ENCODE peak calls at places on chromosomes 7 and 10, in nine cellular contexts. One of them, this sample, is unnamed.

GRCh38 chr7:43430412-43430811 is 152.5 kb upstream of the STK17A start:
- DNase-seq in AG09309: no peak
- DNase-seq in HT-29: no peak
- DNase-seq in NCI-H2171: no peak
- DNase-seq in T-helper 1 cell: no peak
- DNase-seq in DMS153: no peak
- DNase-seq in left ventricle myocardium superior: no peak
- DNase-seq in EH: peak
- DNase-seq in stimulated activated CD8-positive, alpha-beta memory T cell treated with anti-CD3 and anti-CD28 coated beads, Interleukin-2, amount 100 ng/mL, for 1 hour: no peak
- DNase-seq in this sample: no peak

GRCh38 chr7:115747174-115747573 is 283.4 kb downstream of the TFEC start:
- DNase-seq in stimulated activated CD8-positive, alpha-beta memory T cell treated with anti-CD3 and anti-CD28 coated beads, Interleukin-2, amount 100 ng/mL, for 1 hour: no peak
- DNase-seq in T-helper 1 cell: no peak
- DNase-seq in EH: no peak
- DNase-seq in HT-29: no peak
- DNase-seq in NCI-H2171: no peak
- DNase-seq in AG09309: no peak
- DNase-seq in left ventricle myocardium superior: no peak
- DNase-seq in DMS153: no peak
- DNase-seq in this sample: no peak

GRCh38 chr10:3773465-3774017 is 11.5 kb downstream of the KLF6 start:
- DNase-seq in HT-29: peak
- DNase-seq in stimulated activated CD8-positive, alpha-beta memory T cell treated with anti-CD3 and anti-CD28 coated beads, Interleukin-2, amount 100 ng/mL, for 1 hour: no peak
- DNase-seq in AG09309: no peak
- DNase-seq in left ventricle myocardium superior: no peak
- DNase-seq in DMS153: no peak
- DNase-seq in EH: peak
- DNase-seq in T-helper 1 cell: no peak
- DNase-seq in NCI-H2171: no peak
- DNase-seq in this sample: no peak

GRCh38 chr10:24952146-24952700 is at the start of gene PRTFDC1:
- DNase-seq in DMS153: no peak
- DNase-seq in left ventricle myocardium superior: peak
- DNase-seq in HT-29: peak
- DNase-seq in NCI-H2171: peak
- DNase-seq in AG09309: no peak
- DNase-seq in stimulated activated CD8-positive, alpha-beta memory T cell treated with anti-CD3 and anti-CD28 coated beads, Interleukin-2, amount 100 ng/mL, for 1 hour: no peak
- DNase-seq in T-helper 1 cell: peak
- DNase-seq in EH: peak
- DNase-seq in this sample: no peak

GRCh38 chr7:1975581-1975980 is 257.2 kb downstream of the MAD1L1 start:
- DNase-seq in T-helper 1 cell: no peak
- DNase-seq in NCI-H2171: no peak
- DNase-seq in HT-29: no peak
- DNase-seq in AG09309: no peak
- DNase-seq in DMS153: no peak
- DNase-seq in left ventricle myocardium superior: peak
- DNase-seq in EH: no peak
- DNase-seq in stimulated activated CD8-positive, alpha-beta memory T cell treated with anti-CD3 and anti-CD28 coated beads, Interleukin-2, amount 100 ng/mL, for 1 hour: no peak
- DNase-seq in this sample: no peak

GRCh38 chr7:106778656-106779250 is 86.3 kb upstream of the PIK3CG start:
- DNase-seq in stimulated activated CD8-positive, alpha-beta memory T cell treated with anti-CD3 and anti-CD28 coated beads, Interleukin-2, amount 100 ng/mL, for 1 hour: no peak
- DNase-seq in NCI-H2171: no peak
- DNase-seq in EH: peak
- DNase-seq in HT-29: no peak
- DNase-seq in AG09309: no peak
- DNase-seq in left ventricle myocardium superior: no peak
- DNase-seq in T-helper 1 cell: no peak
- DNase-seq in DMS153: no peak
- DNase-seq in this sample: no peak

GRCh38 chr10:103852856-103853255 is 2.5 kb downstream of the SH3PXD2A start:
- DNase-seq in DMS153: no peak
- DNase-seq in NCI-H2171: no peak
- DNase-seq in HT-29: no peak
- DNase-seq in EH: no peak
- DNase-seq in T-helper 1 cell: no peak
- DNase-seq in AG09309: no peak
- DNase-seq in left ventricle myocardium superior: no peak
- DNase-seq in stimulated activated CD8-positive, alpha-beta memory T cell treated with anti-CD3 and anti-CD28 coated beads, Interleukin-2, amount 100 ng/mL, for 1 hour: no peak
- DNase-seq in this sample: no peak

GRCh38 chr7:16204953-16205352 is 216.4 kb downstream of the CRPPA start:
- DNase-seq in DMS153: no peak
- DNase-seq in AG09309: no peak
- DNase-seq in NCI-H2171: no peak
- DNase-seq in stimulated activated CD8-positive, alpha-beta memory T cell treated with anti-CD3 and anti-CD28 coated beads, Interleukin-2, amount 100 ng/mL, for 1 hour: no peak
- DNase-seq in EH: no peak
- DNase-seq in left ventricle myocardium superior: no peak
- DNase-seq in T-helper 1 cell: no peak
- DNase-seq in HT-29: no peak
- DNase-seq in this sample: no peak

GRCh38 chr10:61744469-61744868 is 81.7 kb downstream of the CABCOCO1 start:
- DNase-seq in left ventricle myocardium superior: no peak
- DNase-seq in AG09309: no peak
- DNase-seq in NCI-H2171: no peak
- DNase-seq in HT-29: peak
- DNase-seq in stimulated activated CD8-positive, alpha-beta memory T cell treated with anti-CD3 and anti-CD28 coated beads, Interleukin-2, amount 100 ng/mL, for 1 hour: no peak
- DNase-seq in DMS153: no peak
- DNase-seq in EH: no peak
- DNase-seq in T-helper 1 cell: no peak
- DNase-seq in this sample: no peak

GRCh38 chr10:103235775-103236174 is 9.9 kb upstream of the RPEL1 start:
- DNase-seq in left ventricle myocardium superior: no peak
- DNase-seq in EH: no peak
- DNase-seq in NCI-H2171: no peak
- DNase-seq in AG09309: no peak
- DNase-seq in HT-29: no peak
- DNase-seq in DMS153: no peak
- DNase-seq in T-helper 1 cell: no peak
- DNase-seq in stimulated activated CD8-positive, alpha-beta memory T cell treated with anti-CD3 and anti-CD28 coated beads, Interleukin-2, amount 100 ng/mL, for 1 hour: no peak
- DNase-seq in this sample: no peak

GRCh38 chr7:115676080-115676479 is 354.5 kb downstream of the TFEC start:
- DNase-seq in stimulated activated CD8-positive, alpha-beta memory T cell treated with anti-CD3 and anti-CD28 coated beads, Interleukin-2, amount 100 ng/mL, for 1 hour: no peak
- DNase-seq in AG09309: no peak
- DNase-seq in DMS153: peak
- DNase-seq in NCI-H2171: no peak
- DNase-seq in EH: peak
- DNase-seq in HT-29: peak
- DNase-seq in left ventricle myocardium superior: no peak
- DNase-seq in T-helper 1 cell: no peak
- DNase-seq in this sample: no peak

GRCh38 chr10:33260403-33261239 is 73.8 kb downstream of the NRP1 start:
- DNase-seq in EH: peak
- DNase-seq in AG09309: no peak
- DNase-seq in left ventricle myocardium superior: no peak
- DNase-seq in DMS153: peak
- DNase-seq in stimulated activated CD8-positive, alpha-beta memory T cell treated with anti-CD3 and anti-CD28 coated beads, Interleukin-2, amount 100 ng/mL, for 1 hour: no peak
- DNase-seq in NCI-H2171: no peak
- DNase-seq in T-helper 1 cell: no peak
- DNase-seq in HT-29: no peak
- DNase-seq in this sample: no peak

GRCh38 chr7:81776972-81777371 is 7.1 kb upstream of the HGF start:
- DNase-seq in stimulated activated CD8-positive, alpha-beta memory T cell treated with anti-CD3 and anti-CD28 coated beads, Interleukin-2, amount 100 ng/mL, for 1 hour: no peak
- DNase-seq in AG09309: no peak
- DNase-seq in left ventricle myocardium superior: no peak
- DNase-seq in EH: no peak
- DNase-seq in HT-29: peak
- DNase-seq in DMS153: no peak
- DNase-seq in T-helper 1 cell: no peak
- DNase-seq in NCI-H2171: no peak
- DNase-seq in this sample: no peak

GRCh38 chr7:107480932-107481331 is 11.1 kb downstream of the GPR22 start:
- DNase-seq in AG09309: no peak
- DNase-seq in EH: no peak
- DNase-seq in NCI-H2171: no peak
- DNase-seq in T-helper 1 cell: no peak
- DNase-seq in left ventricle myocardium superior: no peak
- DNase-seq in DMS153: no peak
- DNase-seq in stimulated activated CD8-positive, alpha-beta memory T cell treated with anti-CD3 and anti-CD28 coated beads, Interleukin-2, amount 100 ng/mL, for 1 hour: no peak
- DNase-seq in HT-29: no peak
- DNase-seq in this sample: no peak

GRCh38 chr7:98713411-98713810 is 96.3 kb downstream of the NPTX2 start:
- DNase-seq in T-helper 1 cell: no peak
- DNase-seq in NCI-H2171: no peak
- DNase-seq in AG09309: no peak
- DNase-seq in stimulated activated CD8-positive, alpha-beta memory T cell treated with anti-CD3 and anti-CD28 coated beads, Interleukin-2, amount 100 ng/mL, for 1 hour: no peak
- DNase-seq in DMS153: no peak
- DNase-seq in HT-29: no peak
- DNase-seq in left ventricle myocardium superior: no peak
- DNase-seq in EH: no peak
- DNase-seq in this sample: no peak

GRCh38 chr10:89332092-89332633 is 4.4 kb downstream of the IFIT3 start:
- DNase-seq in stimulated activated CD8-positive, alpha-beta memory T cell treated with anti-CD3 and anti-CD28 coated beads, Interleukin-2, amount 100 ng/mL, for 1 hour: no peak
- DNase-seq in T-helper 1 cell: peak
- DNase-seq in EH: peak
- DNase-seq in left ventricle myocardium superior: no peak
- DNase-seq in DMS153: no peak
- DNase-seq in HT-29: peak
- DNase-seq in NCI-H2171: no peak
- DNase-seq in AG09309: no peak
- DNase-seq in this sample: no peak

GRCh38 chr7:105690286-105690915 is 109.1 kb upstream of the EFCAB10 start:
- DNase-seq in stimulated activated CD8-positive, alpha-beta memory T cell treated with anti-CD3 and anti-CD28 coated beads, Interleukin-2, amount 100 ng/mL, for 1 hour: no peak
- DNase-seq in HT-29: no peak
- DNase-seq in DMS153: no peak
- DNase-seq in EH: peak
- DNase-seq in NCI-H2171: no peak
- DNase-seq in T-helper 1 cell: no peak
- DNase-seq in AG09309: no peak
- DNase-seq in left ventricle myocardium superior: no peak
- DNase-seq in this sample: no peak

GRCh38 chr7:66837007-66837406 is 84.0 kb upstream of the TMEM248 start:
- DNase-seq in DMS153: no peak
- DNase-seq in left ventricle myocardium superior: no peak
- DNase-seq in T-helper 1 cell: no peak
- DNase-seq in HT-29: peak
- DNase-seq in stimulated activated CD8-positive, alpha-beta memory T cell treated with anti-CD3 and anti-CD28 coated beads, Interleukin-2, amount 100 ng/mL, for 1 hour: no peak
- DNase-seq in NCI-H2171: no peak
- DNase-seq in EH: peak
- DNase-seq in AG09309: no peak
- DNase-seq in this sample: no peak

This sample was measured in lung.